ENCODE peak calls at places on chromosomes 2 and 18, in nine cellular contexts. F is GM23248, Z is PC-3, G is SK-N-SH, R is neural progenitor cell, O is HCT116, M is hepatocyte, H is OCI-LY7, X is MM.1S. L is an unnamed sample. For H3K4me1, the result is how much of the 10 kb centered on the place peaks cover.

GRCh38 chr2:222751238-222751637 is 79.8 kb downstream of the MOGAT1 start:
- DNase-seq in F (no peak), Z (no peak), G (no peak), R (no peak), O (no peak), M (no peak), H (peak), X (no peak), L (no peak)

GRCh38 chr2:226730487-226730886 is 69.1 kb downstream of the IRS1 start:
- DNase-seq in F (no peak), Z (peak), G (peak), R (peak), O (peak), M (no peak), H (no peak), X (no peak), L (peak)

GRCh38 chr2:120453635-120453998 is 107.7 kb downstream of the INHBB start:
- DNase-seq in F (peak), Z (peak), G (no peak), R (no peak), O (no peak), M (no peak), H (no peak), X (no peak), L (no peak)

GRCh38 chr2:231931481-231931915 is 5.3 kb upstream of the NPPC start:
- DNase-seq in F (no peak), Z (no peak), G (no peak), R (no peak), O (no peak), M (no peak), H (no peak), X (no peak), L (no peak)

GRCh38 chr18:67916142-67916541 is 399.6 kb upstream of the DSEL start:
- DNase-seq in F (peak), Z (peak), G (no peak), R (no peak), O (no peak), M (no peak), H (no peak), X (no peak), L (no peak)

GRCh38 chr2:143375376-143375880 is 246.2 kb downstream of the ARHGAP15 start:
- DNase-seq in F (no peak), Z (no peak), G (no peak), R (no peak), O (no peak), M (no peak), H (no peak), X (no peak), L (no peak)

GRCh38 chr2:12700989-12701388 is 15.7 kb upstream of the TRIB2 start:
- DNase-seq in F (no peak), Z (peak), G (no peak), R (no peak), O (no peak), M (no peak), H (no peak), X (no peak), L (no peak)

GRCh38 chr2:154375625-154376020 is 322.9 kb upstream of the KCNJ3 start:
- DNase-seq in F (peak), Z (peak), G (peak), R (peak), O (peak), M (peak), H (peak), X (no peak), L (peak)

GRCh38 chr18:7116001-7116831 is 1.4 kb downstream of the LAMA1 start:
- DNase-seq in F (peak), Z (no peak), G (peak), R (peak), O (no peak), M (peak), H (no peak), X (no peak), L (peak)

GRCh38 chr2:186977433-186978045 is 128.6 kb upstream of the ZSWIM2 start:
- DNase-seq in F (no peak), Z (no peak), G (no peak), R (no peak), O (no peak), M (no peak), H (no peak), X (no peak), L (no peak)

GRCh38 chr2:75586971-75587370 is 26.2 kb upstream of the EVA1A start:
- DNase-seq in F (no peak), Z (no peak), G (no peak), R (no peak), O (no peak), M (no peak), H (no peak), X (no peak), L (no peak)

GRCh38 chr2:68905116-68905515 is 33.9 kb upstream of the BMP10 start:
- DNase-seq in F (no peak), Z (peak), G (no peak), R (no peak), O (no peak), M (no peak), H (no peak), X (no peak), L (no peak)

GRCh38 chr18:3649135-3649558 is 199.2 kb downstream of the TGIF1 start:
- DNase-seq in F (no peak), Z (no peak), G (no peak), R (no peak), O (no peak), M (no peak), H (no peak), X (no peak), L (no peak)

GRCh38 chr2:227608469-227609338 is 5.9 kb downstream of the SCYGR3 start:
- DNase-seq in F (no peak), Z (no peak), G (no peak), R (no peak), O (no peak), M (no peak), H (no peak), X (peak), L (no peak)

GRCh38 chr18:48921305-48922202 is 29.2 kb downstream of the SMAD7 start:
- DNase-seq in F (peak), Z (no peak), G (no peak), R (peak), O (no peak), M (no peak), H (no peak), X (no peak), L (no peak)

GRCh38 chr2:174688079-174688478 is 76.2 kb downstream of the CHRNA1 start:
- DNase-seq in F (peak), Z (peak), G (no peak), R (no peak), O (peak), M (peak), H (peak), X (peak), L (no peak)
- H3K4me2 ChIP-seq in F (no peak), Z (peak), G (no peak), R (no peak), O (no peak), M (no peak), H (no peak), X (no peak), L (no peak)

GRCh38 chr2:239666855-239667376 is 266.1 kb upstream of the HDAC4 start:
- DNase-seq in F (no peak), Z (no peak), G (peak), R (no peak), O (no peak), M (no peak), H (no peak), X (no peak), L (no peak)
- TF ChIP-seq EZH2phosphoT487 in F (no peak), Z (no peak), G (no peak), R (no peak), O (no peak), M (no peak), H (no peak), X (no peak), L (no peak)

GRCh38 chr2:57979158-57979557 is 67.4 kb upstream of the VRK2 start:
- DNase-seq in F (no peak), Z (no peak), G (no peak), R (no peak), O (no peak), M (no peak), H (no peak), X (no peak), L (peak)

DNA sequence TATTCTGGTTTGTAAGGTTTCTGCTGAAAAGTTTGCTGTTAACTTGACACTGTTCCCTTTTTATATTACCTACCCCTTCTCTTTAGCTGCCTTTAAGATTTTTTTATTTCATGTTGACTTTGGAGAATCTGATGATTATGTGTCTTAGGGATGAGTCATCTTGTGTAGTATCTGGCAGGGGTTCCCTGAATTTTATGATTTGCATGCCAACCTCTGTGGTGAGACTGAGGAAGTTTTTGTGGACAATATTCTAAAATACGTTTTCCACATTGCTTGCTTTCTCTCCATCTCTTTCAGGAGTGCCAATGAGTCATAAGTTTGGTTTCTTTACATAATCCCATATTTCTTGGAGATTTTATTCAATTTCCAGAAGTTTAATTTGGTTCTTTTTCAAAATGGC is 65.2 kb upstream of the VRK2 start:
- DNase-seq in F (peak), Z (peak), G (no peak), R (no peak), O (no peak), M (no peak), H (no peak), X (no peak), L (no peak)
- H3K4me1 ChIP-seq in F (under half), Z (under half), G (under half), R (under half), O (under half), M (under half), H (under half), X (under half), L (under half)

DNA sequence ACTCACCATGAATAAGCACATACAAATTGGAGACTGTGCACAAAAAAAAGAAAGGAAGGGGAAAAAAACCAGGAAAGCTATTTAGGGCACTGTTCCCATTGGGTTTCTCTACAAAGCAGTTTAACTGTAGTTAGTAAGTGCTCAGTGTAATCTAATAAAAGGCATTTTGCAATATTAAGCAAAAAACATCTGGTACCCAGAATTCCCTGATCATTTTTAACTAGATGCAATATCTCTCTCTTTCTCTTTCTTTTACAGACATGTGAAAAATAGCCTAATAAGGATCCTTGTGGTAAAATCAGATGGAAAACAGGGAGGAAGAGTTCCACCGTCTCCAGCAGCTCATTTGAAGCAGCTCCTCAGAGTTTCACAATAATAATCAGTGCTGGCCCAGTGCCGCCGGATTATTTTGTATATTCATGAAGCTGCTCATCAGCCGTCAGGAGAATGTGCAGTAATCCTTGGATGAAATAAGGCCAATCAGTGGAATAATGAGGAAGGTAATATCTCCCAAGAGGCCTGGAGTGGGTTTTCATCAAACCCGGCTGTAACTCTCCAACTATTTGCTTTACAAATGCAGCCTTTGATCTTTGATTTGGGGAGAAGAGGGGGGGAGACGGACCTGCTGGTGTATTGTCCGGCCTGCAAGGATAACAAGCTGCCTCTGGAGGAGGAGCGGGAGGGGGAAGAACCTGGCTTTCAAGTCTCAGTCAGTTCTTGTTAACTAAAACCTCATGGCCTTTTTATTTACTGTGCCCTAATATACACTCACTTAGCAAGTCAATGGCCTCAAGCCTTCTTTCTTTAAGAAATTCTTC is 227.6 kb upstream of the SMIM21 start:
- DNase-seq in F (peak), Z (no peak), G (no peak), R (peak), O (no peak), M (peak), H (no peak), X (no peak), L (peak)
- H3K4me2 ChIP-seq in F (no peak), Z (no peak), G (no peak), R (peak), O (no peak), M (peak), H (no peak), X (no peak), L (peak)

GRCh38 chr2:168160897-168161296 is 86.5 kb downstream of the STK39 start:
- DNase-seq in F (no peak), Z (peak), G (no peak), R (peak), O (peak), M (no peak), H (peak), X (no peak), L (peak)

GRCh38 chr2:168157926-168158325 is 89.5 kb downstream of the STK39 start:
- DNase-seq in F (peak), Z (peak), G (no peak), R (no peak), O (no peak), M (no peak), H (no peak), X (no peak), L (no peak)

GRCh38 chr2:168156661-168157060 is 90.7 kb downstream of the STK39 start:
- DNase-seq in F (peak), Z (peak), G (peak), R (no peak), O (no peak), M (peak), H (no peak), X (no peak), L (no peak)

GRCh38 chr2:168157070-168157469 is 90.3 kb downstream of the STK39 start:
- DNase-seq in F (no peak), Z (no peak), G (no peak), R (no peak), O (no peak), M (no peak), H (no peak), X (no peak), L (no peak)

GRCh38 chr2:168159754-168160585 is 87.4 kb downstream of the STK39 start:
- DNase-seq in F (no peak), Z (no peak), G (no peak), R (no peak), O (no peak), M (no peak), H (no peak), X (no peak), L (no peak)
- TF ChIP-seq EZH2phosphoT487 in F (no peak), Z (no peak), G (no peak), R (no peak), O (no peak), M (no peak), H (no peak), X (no peak), L (no peak)

GRCh38 chr2:70820499-70820898 is at the start of gene CLEC4F:
- DNase-seq in F (no peak), Z (no peak), G (no peak), R (no peak), O (no peak), M (no peak), H (no peak), X (no peak), L (no peak)
- H3K4me1 ChIP-seq in F (under half), Z (under half), G (under half), R (under half), O (under half), M (under half), H (under half), X (under half), L (under half)

GRCh38 chr2:870426-870825 is 80.2 kb upstream of the SNTG2 start:
- DNase-seq in F (no peak), Z (no peak), G (no peak), R (no peak), O (no peak), M (no peak), H (no peak), X (no peak), L (no peak)
- H3K4me2 ChIP-seq in F (no peak), Z (no peak), G (no peak), R (no peak), O (no peak), M (no peak), H (no peak), X (no peak), L (no peak)